ENCODE peak calls at places on chromosomes 13 and 19, in ten cellular contexts. R is AG04449; P is mucosa of gallbladder; I is stimulated activated CD8-positive, alpha-beta memory T cell treated with anti-CD3 and anti-CD28 coated beads, Interleukin-4, amount 100 ng/mL, for 4 hours; X is activated T-helper 1 cell treated with anti-CD3 and anti-CD28 coated beads, Interleukin-12 subunit alpha, Interleukin-12 subunit beta, Interleukin-2, Interleukin-4 antibody, amounts not matched to agents 30 ng/mL and 10 ng/mL and 1 ng/mL, durations not matched to agents 14 hours and 24 hours and 36 hours; H is neural progenitor cell; D is iPS-NIHi11; A is amniotic stem cell; O is cardiac muscle cell; S is SJSA1. Y is an unnamed sample.

GRCh38 chr19:12450817-12451216 is 10.0 kb upstream of the ZNF443 start:
- DNase-seq in R (no peak), P (no peak), I (no peak), X (no peak), H (no peak), D (no peak), A (no peak), O (no peak), S (no peak), Y (no peak)

GRCh38 chr19:34269968-34270621 is 15.7 kb downstream of the GARRE1 start:
- DNase-seq in R (no peak), P (peak; percentile 40), I (peak; percentile 43), X (peak; percentile 51), H (no peak), D (peak; percentile 31), A (no peak), O (peak; percentile 81), S (peak; percentile 74), Y (peak; percentile 16)

GRCh38 chr19:6086081-6086858 is 24.0 kb downstream of the RFX2 start:
- DNase-seq in R (no peak), P (no peak), I (no peak), X (no peak), H (no peak), D (no peak), A (no peak), O (peak; percentile 49), S (no peak), Y (no peak)

GRCh38 chr19:10888421-10888866 is 17.1 kb downstream of the CARM1 start:
- DNase-seq in R (no peak), P (no peak), I (no peak), X (no peak), H (peak; percentile 73), D (peak; percentile 66), A (no peak), O (no peak), S (no peak), Y (no peak)

GRCh38 chr13:113493315-113493951 is 2.9 kb upstream of the DCUN1D2 start:
- DNase-seq in R (peak; percentile 93), P (no peak), I (no peak), X (no peak), H (no peak), D (no peak), A (peak; percentile 86), O (peak; percentile 93), S (no peak), Y (no peak)

GRCh38 chr19:48043675-48044258 is at the start of gene CABP5:
- DNase-seq in R (no peak), P (no peak), I (no peak), X (no peak), H (no peak), D (no peak), A (no peak), O (no peak), S (no peak), Y (no peak)

GRCh38 chr19:19361075-19361594 is 40.5 kb downstream of the MAU2 start:
- DNase-seq in R (peak; percentile 40), P (peak; percentile 79), I (peak; percentile 31), X (peak; percentile 65), H (peak; percentile 85), D (peak; percentile 83), A (peak; percentile 41), O (peak; percentile 91), S (peak; percentile 81), Y (peak; percentile 53)

GRCh38 chr19:38478273-38478971 is 44.9 kb downstream of the RYR1 start:
- DNase-seq in R (no peak), P (no peak), I (no peak), X (no peak), H (peak; percentile 65), D (peak; percentile 55), A (no peak), O (peak; percentile 8), S (no peak), Y (no peak)

GRCh38 chr19:39428309-39429112 is 7.2 kb downstream of the RPS16 start:
- DNase-seq in R (no peak), P (peak; percentile 65), I (no peak), X (no peak), H (peak; percentile 91), D (peak; percentile 84), A (peak; percentile 64), O (peak; percentile 96), S (peak; percentile 79), Y (no peak)

Y was measured in amygdala.